ENCODE peak calls at places on chromosomes 12 and 14, in six cellular contexts. One of them, this sample, is unnamed.

GRCh38 chr12:73057428-73057827 is 785.3 kb downstream of the TRHDE start:
- DNase-seq in nephron progenitor cell: no peak
- DNase-seq in GM20000: no peak
- DNase-seq in IMR-90: no peak
- DNase-seq in neural crest cell: no peak
- DNase-seq in AG09309: no peak
- DNase-seq in this sample: no peak

GRCh38 chr14:97602438-97603117 is 805.4 kb downstream of the VRK1 start:
- DNase-seq in nephron progenitor cell: no peak
- DNase-seq in GM20000: no peak
- DNase-seq in IMR-90: no peak
- DNase-seq in neural crest cell: no peak
- DNase-seq in AG09309: no peak
- DNase-seq in this sample: no peak

GRCh38 chr12:94134226-94134795 is 14.1 kb upstream of the PLXNC1 start:
- DNase-seq in nephron progenitor cell: no peak
- DNase-seq in GM20000: peak
- DNase-seq in IMR-90: peak
- DNase-seq in neural crest cell: peak
- DNase-seq in AG09309: peak
- DNase-seq in this sample: no peak

GRCh38 chr12:29216266-29216665 is 67.2 kb downstream of the FAR2 start:
- DNase-seq in nephron progenitor cell: no peak
- DNase-seq in GM20000: no peak
- DNase-seq in IMR-90: no peak
- DNase-seq in neural crest cell: no peak
- DNase-seq in AG09309: no peak
- DNase-seq in this sample: no peak

GRCh38 chr12:15364221-15365170 is 42.2 kb downstream of the PTPRO start:
- DNase-seq in nephron progenitor cell: no peak
- DNase-seq in GM20000: no peak
- DNase-seq in IMR-90: no peak
- DNase-seq in neural crest cell: no peak
- DNase-seq in AG09309: no peak
- DNase-seq in this sample: no peak

GRCh38 chr14:104048758-104049496 is 36.6 kb upstream of the ASPG start:
- DNase-seq in nephron progenitor cell: no peak
- DNase-seq in GM20000: no peak
- DNase-seq in IMR-90: no peak
- DNase-seq in neural crest cell: no peak
- DNase-seq in AG09309: no peak
- DNase-seq in this sample: no peak

GRCh38 chr12:94560416-94561221 is 89.7 kb downstream of the TMCC3 start:
- DNase-seq in nephron progenitor cell: no peak
- DNase-seq in GM20000: peak
- DNase-seq in IMR-90: peak
- DNase-seq in neural crest cell: no peak
- DNase-seq in AG09309: no peak
- DNase-seq in this sample: peak

GRCh38 chr14:93954900-93955891 is 21.2 kb downstream of the ASB2 start:
- DNase-seq in nephron progenitor cell: no peak
- DNase-seq in GM20000: peak
- DNase-seq in IMR-90: no peak
- DNase-seq in neural crest cell: no peak
- DNase-seq in AG09309: no peak
- DNase-seq in this sample: no peak

GRCh38 chr14:61561657-61562276 is 133.5 kb upstream of the HIF1A start:
- DNase-seq in nephron progenitor cell: peak
- DNase-seq in GM20000: no peak
- DNase-seq in IMR-90: peak
- DNase-seq in neural crest cell: no peak
- DNase-seq in AG09309: peak
- DNase-seq in this sample: no peak

GRCh38 chr14:105891221-105891602 is 364.8 kb downstream of the TMEM121 start:
- DNase-seq in nephron progenitor cell: no peak
- DNase-seq in GM20000: no peak
- DNase-seq in IMR-90: no peak
- DNase-seq in neural crest cell: no peak
- DNase-seq in AG09309: no peak
- DNase-seq in this sample: no peak

GRCh38 chr12:62469704-62470103 is 3.1 kb downstream of the MON2 start:
- DNase-seq in nephron progenitor cell: no peak
- DNase-seq in GM20000: no peak
- DNase-seq in IMR-90: no peak
- DNase-seq in neural crest cell: no peak
- DNase-seq in AG09309: no peak
- DNase-seq in this sample: no peak

GRCh38 chr12:50620050-50620974 is 115.5 kb downstream of the DIP2B start:
- DNase-seq in nephron progenitor cell: peak
- DNase-seq in GM20000: no peak
- DNase-seq in IMR-90: peak
- DNase-seq in neural crest cell: no peak
- DNase-seq in AG09309: peak
- DNase-seq in this sample: no peak

DNA sequence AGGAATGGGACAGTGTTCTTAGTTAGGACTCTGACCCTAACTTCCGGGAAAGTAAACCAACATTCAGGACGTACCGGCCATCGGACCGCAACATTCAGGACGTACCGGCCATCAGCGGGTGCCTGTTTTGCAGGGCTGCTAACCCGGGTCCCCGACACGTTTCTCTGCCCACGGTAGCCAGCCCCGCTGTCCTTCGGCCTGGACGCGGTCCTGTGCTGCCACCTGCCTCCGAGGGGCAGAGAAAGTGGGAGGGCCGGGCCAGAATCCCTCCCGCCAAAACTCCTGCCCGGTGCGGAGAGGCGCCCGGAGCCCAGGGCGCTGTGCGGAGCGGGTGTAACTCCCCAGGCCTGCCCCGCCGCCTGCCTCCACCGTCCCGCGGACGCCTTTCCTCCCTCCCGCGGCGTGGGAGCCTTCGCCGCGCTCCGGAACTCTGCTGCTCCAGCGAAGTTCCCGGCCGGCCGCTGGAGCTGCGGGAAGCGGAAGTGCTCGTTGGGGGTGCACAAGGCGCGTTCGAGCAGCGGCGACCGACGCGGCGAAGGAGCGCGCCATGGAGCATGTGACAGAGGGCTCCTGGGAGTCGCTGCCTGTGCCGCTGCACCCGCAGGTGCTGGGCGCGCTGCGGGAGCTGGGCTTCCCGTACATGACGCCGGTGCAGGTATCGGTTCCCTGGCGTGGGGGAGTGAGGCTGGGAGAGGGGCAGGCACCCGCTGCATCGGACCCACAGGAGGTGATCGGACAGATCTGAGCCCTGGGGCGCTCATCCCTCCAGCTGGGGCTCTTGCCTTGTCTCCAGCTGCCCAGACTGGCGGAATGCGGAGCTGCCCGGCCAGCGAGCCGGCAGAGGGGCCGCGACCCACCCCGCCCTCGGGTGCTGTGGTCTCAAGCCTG is at the start of gene DDX55:
- DNase-seq in nephron progenitor cell: peak
- DNase-seq in GM20000: peak
- DNase-seq in IMR-90: peak
- DNase-seq in neural crest cell: peak
- DNase-seq in AG09309: no peak
- DNase-seq in this sample: peak
- TF ChIP-seq CTCF in nephron progenitor cell: no peak
- TF ChIP-seq CTCF in GM20000: peak
- TF ChIP-seq CTCF in IMR-90: peak
- TF ChIP-seq CTCF in neural crest cell: peak
- TF ChIP-seq CTCF in AG09309: peak
- TF ChIP-seq CTCF in this sample: no peak

GRCh38 chr12:97363693-97364092 is 98.9 kb upstream of the RMST start:
- DNase-seq in nephron progenitor cell: no peak
- DNase-seq in GM20000: no peak
- DNase-seq in IMR-90: no peak
- DNase-seq in neural crest cell: no peak
- DNase-seq in AG09309: no peak
- DNase-seq in this sample: no peak

GRCh38 chr12:97359291-97359690 is 103.3 kb upstream of the RMST start:
- DNase-seq in nephron progenitor cell: no peak
- DNase-seq in GM20000: no peak
- DNase-seq in IMR-90: no peak
- DNase-seq in neural crest cell: no peak
- DNase-seq in AG09309: no peak
- DNase-seq in this sample: no peak
- TF ChIP-seq CTCF in nephron progenitor cell: no peak
- TF ChIP-seq CTCF in GM20000: no peak
- TF ChIP-seq CTCF in IMR-90: no peak
- TF ChIP-seq CTCF in neural crest cell: peak
- TF ChIP-seq CTCF in AG09309: no peak
- TF ChIP-seq CTCF in this sample: no peak

DNA sequence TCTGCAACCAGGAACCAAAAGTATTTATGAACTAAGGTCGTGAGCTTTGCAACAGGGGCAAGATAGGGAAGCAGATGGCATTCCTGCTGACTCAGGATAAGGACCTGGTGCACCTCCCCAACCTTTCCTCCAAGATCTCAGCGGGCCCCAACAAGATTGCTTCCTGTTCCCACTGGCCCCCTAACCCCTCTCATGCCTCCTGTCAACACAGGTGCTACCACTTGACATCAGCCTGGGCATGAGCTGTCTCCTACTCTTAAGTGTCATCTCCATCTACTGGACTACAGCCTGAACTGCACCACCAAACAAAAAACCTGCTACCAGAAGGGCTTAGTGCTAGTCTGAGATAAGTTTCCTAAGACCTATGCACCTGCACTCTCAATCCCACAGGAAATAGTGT is 32.7 kb downstream of the MED6 start:
- DNase-seq in nephron progenitor cell: peak
- DNase-seq in GM20000: peak
- DNase-seq in IMR-90: peak
- DNase-seq in neural crest cell: peak
- DNase-seq in AG09309: no peak
- DNase-seq in this sample: peak
- TF ChIP-seq CTCF in nephron progenitor cell: peak
- TF ChIP-seq CTCF in GM20000: peak
- TF ChIP-seq CTCF in IMR-90: peak
- TF ChIP-seq CTCF in neural crest cell: peak
- TF ChIP-seq CTCF in AG09309: peak
- TF ChIP-seq CTCF in this sample: peak

DNA sequence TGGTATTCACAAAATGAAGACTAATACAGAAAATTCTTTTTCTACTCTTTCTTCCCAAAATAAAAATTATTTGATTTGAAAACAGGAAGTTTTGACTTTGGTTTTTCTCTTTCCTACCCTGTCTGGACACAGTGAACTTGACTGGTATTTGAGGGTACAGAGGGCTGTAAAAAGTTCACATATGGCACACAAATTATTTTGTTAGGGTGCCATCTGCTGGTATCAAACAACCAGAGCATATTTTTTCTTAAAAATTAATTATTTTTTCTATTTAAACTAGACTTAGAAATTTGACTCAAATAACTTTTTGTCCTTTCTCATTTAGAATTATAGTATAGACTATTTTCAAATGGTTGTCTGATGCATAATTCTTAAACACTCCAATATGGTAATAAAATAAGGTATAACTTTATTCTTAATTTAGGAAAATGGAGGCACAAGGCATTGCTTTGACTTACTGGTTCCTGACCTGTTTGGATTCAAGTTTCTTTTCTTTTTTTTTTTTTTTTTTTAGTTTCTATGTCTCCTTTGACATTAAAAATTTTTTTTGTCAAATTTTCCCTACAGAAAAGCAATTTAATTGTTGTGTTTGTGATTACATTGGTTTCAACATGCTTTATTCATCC is 390.6 kb downstream of the PRKD1 start:
- DNase-seq in nephron progenitor cell: no peak
- DNase-seq in GM20000: no peak
- DNase-seq in IMR-90: peak
- DNase-seq in neural crest cell: no peak
- DNase-seq in AG09309: peak
- DNase-seq in this sample: no peak
- TF ChIP-seq CTCF in nephron progenitor cell: peak
- TF ChIP-seq CTCF in GM20000: no peak
- TF ChIP-seq CTCF in IMR-90: peak
- TF ChIP-seq CTCF in neural crest cell: peak
- TF ChIP-seq CTCF in AG09309: peak
- TF ChIP-seq CTCF in this sample: peak

This sample was measured in glutamatergic neuron.